ENCODE peak calls at places on chromosomes 4 and X, in six cellular contexts. T is mesendoderm, V is mesenchymal stem cell, G is IMR-90, Z is H9, W is trophoblast cell. N is an unnamed sample.

GRCh38 chr4:175946472-175947116 is 119.0 kb upstream of the WDR17 start:
- DNase-seq in W (no peak), V (no peak), T (no peak), G (no peak), Z (no peak), N (no peak)

GRCh38 chr4:168724960-168725359 is 228.1 kb downstream of the PALLD start:
- DNase-seq in T (peak), Z (no peak), V (no peak), G (peak), W (no peak), N (no peak)

GRCh38 chr4:154506253-154506652 is 14.7 kb upstream of the DCHS2 start:
- DNase-seq in G (peak), W (no peak), Z (no peak), T (peak), V (peak), N (peak)

GRCh38 chr4:2817701-2818350 is 24.9 kb downstream of the SH3BP2 start:
- DNase-seq in W (peak), V (no peak), T (peak), G (no peak), Z (peak), N (no peak)

GRCh38 chr4:38967260-38968095 is 64.7 kb downstream of the TMEM156 start:
- DNase-seq in Z (no peak), W (peak), T (peak), G (peak), V (peak), N (no peak)

GRCh38 chr4:68175562-68176155 is 46.0 kb upstream of the TMPRSS11F start:
- DNase-seq in W (peak), V (peak), G (peak), Z (peak), T (peak), N (peak)

GRCh38 chrX:134528936-134529335 is 69.0 kb downstream of the HPRT1 start:
- DNase-seq in Z (no peak), T (no peak), V (peak), G (no peak), W (no peak), N (no peak)

GRCh38 chrX:38760883-38761282 is 40.4 kb upstream of the MID1IP1 start:
- DNase-seq in W (no peak), Z (no peak), T (no peak), G (no peak), V (no peak), N (no peak)

GRCh38 chr4:108193891-108194672 is 25.4 kb upstream of the LEF1 start:
- DNase-seq in W (no peak), V (peak), Z (peak), T (peak), G (no peak), N (no peak)

GRCh38 chr4:7769936-7770674 is 169.6 kb downstream of the AFAP1 start:
- DNase-seq in Z (no peak), G (peak), W (no peak), T (peak), V (no peak), N (peak)

GRCh38 chr4:140163029-140163810 is 9.2 kb upstream of the MAML3 start:
- DNase-seq in V (no peak), T (no peak), Z (no peak), W (no peak), G (peak), N (no peak)

GRCh38 chr4:78379040-78379439 is 172.5 kb upstream of the ANXA3 start:
- DNase-seq in Z (no peak), W (no peak), V (no peak), G (no peak), T (peak), N (no peak)

GRCh38 chr4:11650801-11651596 is 222.3 kb upstream of the HS3ST1 start:
- DNase-seq in W (no peak), V (no peak), Z (no peak), G (peak), T (no peak), N (no peak)

GRCh38 chrX:125322431-125322830 is 2.8 kb downstream of the TEX13C start:
- DNase-seq in W (no peak), Z (no peak), G (no peak), T (peak), V (no peak), N (no peak)

GRCh38 chr4:55358668-55359067 is 12.6 kb downstream of the SRD5A3 start:
- DNase-seq in V (peak), T (no peak), W (no peak), G (peak), Z (no peak), N (no peak)

GRCh38 chr4:5018096-5018495 is 1.2 kb downstream of the CYTL1 start:
- DNase-seq in G (peak), W (no peak), V (no peak), T (no peak), Z (peak), N (no peak)

GRCh38 chr4:41624765-41625164 is 86.8 kb downstream of the LIMCH1 start:
- DNase-seq in Z (no peak), W (no peak), T (no peak), V (no peak), G (no peak), N (no peak)

GRCh38 chr4:41212221-41213203 is 1.8 kb downstream of the APBB2 start:
- DNase-seq in T (peak), Z (no peak), G (peak), W (no peak), V (peak), N (no peak)

GRCh38 chr4:1255151-1255550 is 6.2 kb upstream of the CTBP1 start:
- DNase-seq in W (no peak), G (no peak), T (no peak), Z (no peak), V (no peak), N (no peak)

GRCh38 chrX:153538424-153538823 is 21.0 kb downstream of the ATP2B3 start:
- DNase-seq in T (no peak), G (no peak), W (no peak), Z (no peak), V (no peak), N (no peak)

GRCh38 chrX:154398668-154399526 is 720 bp downstream of the RPL10 start:
- DNase-seq in W (peak), T (peak), V (peak), G (peak), Z (peak), N (no peak)

GRCh38 chr4:171847751-171848150 is 34.5 kb downstream of the GALNTL6 start:
- DNase-seq in Z (no peak), T (no peak), W (no peak), G (no peak), V (no peak), N (no peak)

GRCh38 chr4:21900211-21900610 is 48.4 kb downstream of the KCNIP4 start:
- DNase-seq in G (no peak), T (no peak), W (no peak), Z (no peak), V (no peak), N (no peak)

DNA sequence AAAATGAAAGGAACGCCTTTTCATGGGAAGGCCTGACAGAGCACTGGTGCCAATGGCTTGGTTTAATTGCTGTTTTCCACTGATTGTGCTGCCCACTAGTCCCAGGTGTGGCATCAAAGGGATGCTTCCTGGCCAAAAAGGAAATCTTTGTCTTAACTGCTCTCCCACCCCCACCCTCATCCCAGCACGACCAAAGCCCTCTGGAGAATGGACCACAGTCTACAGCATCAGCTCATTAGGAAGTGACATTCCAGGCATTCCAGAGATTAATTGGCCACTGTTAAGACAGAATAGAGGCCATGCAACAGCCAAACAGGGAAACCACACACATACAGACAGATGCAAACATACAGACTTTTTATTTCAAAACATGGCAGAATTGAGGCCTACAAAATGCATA is 143.2 kb downstream of the LHFPL1 start:
- DNase-seq in T (peak), W (no peak), Z (peak), V (no peak), G (no peak), N (peak)
- H3K18ac ChIP-seq in T (no peak), W (no peak), Z (no peak), V (no peak), G (no peak), N (no peak)

GRCh38 chr4:91087743-91088142 is 960.5 kb downstream of the CCSER1 start:
- DNase-seq in T (peak), G (no peak), Z (no peak), V (no peak), W (peak), N (no peak)

GRCh38 chr4:91092398-91092955 is 965.3 kb downstream of the CCSER1 start:
- DNase-seq in T (no peak), W (peak), V (no peak), G (no peak), Z (no peak), N (no peak)

GRCh38 chr4:91086008-91086407 is 958.8 kb downstream of the CCSER1 start:
- DNase-seq in T (no peak), Z (no peak), G (no peak), W (no peak), V (no peak), N (no peak)

GRCh38 chr4:91089194-91089593 is 962.0 kb downstream of the CCSER1 start:
- DNase-seq in W (no peak), Z (no peak), T (no peak), G (no peak), V (no peak), N (no peak)
- H3K18ac ChIP-seq in W (no peak), Z (no peak), T (no peak), G (no peak), V (no peak), N (no peak)

DNA sequence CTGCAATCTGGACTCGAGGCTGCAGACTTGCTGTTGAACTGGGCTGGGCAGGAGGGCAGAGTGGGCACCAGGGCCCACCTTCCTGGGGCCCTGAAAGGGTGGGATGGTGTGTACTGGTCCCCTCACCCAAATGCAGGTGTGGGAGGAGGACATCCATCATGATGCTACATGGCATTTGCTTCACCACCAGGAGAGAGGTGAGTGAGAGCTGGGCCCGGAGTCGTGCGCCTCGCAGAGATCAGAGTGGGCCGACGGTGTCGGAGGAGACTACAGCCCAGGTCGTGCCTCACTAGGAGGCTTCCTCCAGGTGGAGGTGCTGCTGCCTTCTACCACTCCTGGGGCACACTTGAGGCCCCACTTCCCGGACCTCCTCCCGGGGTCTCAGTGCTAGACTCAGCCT is 50.3 kb downstream of the SCML1 start:
- DNase-seq in Z (no peak), W (no peak), T (no peak), V (no peak), G (no peak), N (no peak)
- H3K18ac ChIP-seq in Z (no peak), W (no peak), T (no peak), V (no peak), G (no peak), N (peak)

GRCh38 chr4:52836120-52836519 is 26.0 kb upstream of the RASL11B start:
- DNase-seq in T (no peak), G (no peak), W (no peak), Z (no peak), V (no peak), N (no peak)
- H3K18ac ChIP-seq in T (peak), G (no peak), W (peak), Z (no peak), V (no peak), N (peak)

N was measured in neuronal stem cell.